ENCODE peak calls at places on chromosomes 7 and 10, in five cellular contexts. One of them, this sample, is unnamed.

GRCh38 chr7:102456327-102456726 is 8.3 kb downstream of the ALKBH4 start:
- DNase-seq in HT1080: peak
- DNase-seq in NCI-H748 treated with DMSO at 0.1 percent for 48 hours: no peak
- DNase-seq in PC-3: peak
- DNase-seq in tibial artery: no peak
- DNase-seq in this sample: no peak

GRCh38 chr10:124155781-124156401 is 62.5 kb upstream of the CHST15 start:
- DNase-seq in PC-3: peak
- DNase-seq in HT1080: no peak
- DNase-seq in NCI-H748 treated with DMSO at 0.1 percent for 48 hours: no peak
- DNase-seq in tibial artery: no peak
- DNase-seq in this sample: peak

GRCh38 chr10:100553929-100554328 is 18.2 kb downstream of the HIF1AN start:
- DNase-seq in PC-3: no peak
- DNase-seq in HT1080: no peak
- DNase-seq in NCI-H748 treated with DMSO at 0.1 percent for 48 hours: no peak
- DNase-seq in tibial artery: no peak
- DNase-seq in this sample: no peak

GRCh38 chr7:97471491-97471890 is 260.4 kb upstream of the TAC1 start:
- DNase-seq in HT1080: no peak
- DNase-seq in PC-3: no peak
- DNase-seq in tibial artery: no peak
- DNase-seq in NCI-H748 treated with DMSO at 0.1 percent for 48 hours: no peak
- DNase-seq in this sample: no peak

GRCh38 chr10:72694476-72695369 is 2.8 kb downstream of the MCU start:
- DNase-seq in tibial artery: no peak
- DNase-seq in PC-3: peak
- DNase-seq in HT1080: peak
- DNase-seq in NCI-H748 treated with DMSO at 0.1 percent for 48 hours: no peak
- DNase-seq in this sample: peak

GRCh38 chr7:27462575-27463270 is 200.0 kb downstream of the HIBADH start:
- DNase-seq in HT1080: peak
- DNase-seq in NCI-H748 treated with DMSO at 0.1 percent for 48 hours: no peak
- DNase-seq in tibial artery: no peak
- DNase-seq in PC-3: peak
- DNase-seq in this sample: peak

GRCh38 chr7:96695581-96695980 is 14.1 kb downstream of the SEM1 start:
- DNase-seq in HT1080: no peak
- DNase-seq in NCI-H748 treated with DMSO at 0.1 percent for 48 hours: no peak
- DNase-seq in PC-3: no peak
- DNase-seq in tibial artery: no peak
- DNase-seq in this sample: no peak

GRCh38 chr7:106057962-106058901 is 53.9 kb downstream of the SYPL1 start:
- DNase-seq in tibial artery: no peak
- DNase-seq in HT1080: no peak
- DNase-seq in NCI-H748 treated with DMSO at 0.1 percent for 48 hours: no peak
- DNase-seq in PC-3: peak
- DNase-seq in this sample: no peak

GRCh38 chr10:83164134-83164533 is 975.2 kb upstream of the GHITM start:
- DNase-seq in PC-3: no peak
- DNase-seq in NCI-H748 treated with DMSO at 0.1 percent for 48 hours: no peak
- DNase-seq in tibial artery: no peak
- DNase-seq in HT1080: no peak
- DNase-seq in this sample: no peak

GRCh38 chr10:70265032-70265689 is 18.6 kb downstream of the NPFFR1 start:
- DNase-seq in HT1080: peak
- DNase-seq in tibial artery: no peak
- DNase-seq in PC-3: peak
- DNase-seq in NCI-H748 treated with DMSO at 0.1 percent for 48 hours: no peak
- DNase-seq in this sample: no peak

GRCh38 chr7:17696422-17696821 is 243.9 kb downstream of the SNX13 start:
- DNase-seq in HT1080: peak
- DNase-seq in PC-3: peak
- DNase-seq in NCI-H748 treated with DMSO at 0.1 percent for 48 hours: no peak
- DNase-seq in tibial artery: peak
- DNase-seq in this sample: peak

GRCh38 chr10:69958232-69958902 is 94.3 kb upstream of the MACROH2A2 start:
- DNase-seq in NCI-H748 treated with DMSO at 0.1 percent for 48 hours: no peak
- DNase-seq in HT1080: peak
- DNase-seq in tibial artery: no peak
- DNase-seq in PC-3: peak
- DNase-seq in this sample: peak

GRCh38 chr10:128776617-128777016 is 650.4 kb upstream of the MKI67 start:
- DNase-seq in NCI-H748 treated with DMSO at 0.1 percent for 48 hours: no peak
- DNase-seq in HT1080: no peak
- DNase-seq in tibial artery: no peak
- DNase-seq in PC-3: no peak
- DNase-seq in this sample: no peak

GRCh38 chr7:80357530-80357929 is 154.3 kb downstream of the GNAT3 start:
- DNase-seq in HT1080: no peak
- DNase-seq in PC-3: no peak
- DNase-seq in NCI-H748 treated with DMSO at 0.1 percent for 48 hours: no peak
- DNase-seq in tibial artery: no peak
- DNase-seq in this sample: no peak

GRCh38 chr10:7792541-7792940 is 4.6 kb downstream of the ATP5F1C start:
- DNase-seq in NCI-H748 treated with DMSO at 0.1 percent for 48 hours: no peak
- DNase-seq in PC-3: peak
- DNase-seq in HT1080: peak
- DNase-seq in tibial artery: no peak
- DNase-seq in this sample: peak

GRCh38 chr7:25028370-25028971 is 48.5 kb upstream of the OSBPL3 start:
- DNase-seq in tibial artery: no peak
- DNase-seq in HT1080: peak
- DNase-seq in PC-3: peak
- DNase-seq in NCI-H748 treated with DMSO at 0.1 percent for 48 hours: peak
- DNase-seq in this sample: peak

GRCh38 chr10:114930320-114930719 is 7.7 kb upstream of the TRUB1 start:
- DNase-seq in NCI-H748 treated with DMSO at 0.1 percent for 48 hours: no peak
- DNase-seq in PC-3: no peak
- DNase-seq in tibial artery: no peak
- DNase-seq in HT1080: no peak
- DNase-seq in this sample: no peak

GRCh38 chr7:157926107-157926506 is 589.3 kb downstream of the DNAJB6 start:
- DNase-seq in HT1080: no peak
- DNase-seq in PC-3: no peak
- DNase-seq in tibial artery: no peak
- DNase-seq in NCI-H748 treated with DMSO at 0.1 percent for 48 hours: no peak
- DNase-seq in this sample: no peak